ENCODE peak calls at places on chromosomes 11 and 22, in eight cellular contexts. Z is BJ, G is neural progenitor cell, H is heart left ventricle, M is adrenal gland, F is neuronal stem cell, A is GM23248, O is PC-3. P is an unnamed sample.

GRCh38 chr22:43152355-43153071 is 1.2 kb downstream of the TSPO start:
- DNase-seq in M (peak; percentile 85), H (peak; percentile 79), F (no peak), O (peak; percentile 68), Z (no peak), A (peak; percentile 91), G (no peak), P (peak; percentile 80)

GRCh38 chr11:122319842-122320555 is 204.0 kb upstream of the BLID start:
- DNase-seq in A (no peak), F (peak; percentile 9), M (peak; percentile 28), G (peak; percentile 51), O (no peak), Z (no peak), H (no peak), P (no peak)

GRCh38 chr22:40036591-40037225 is 42.0 kb downstream of the FAM83F start:
- DNase-seq in G (peak; percentile 88), M (peak; percentile 87), H (peak; percentile 37), F (peak; percentile 63), O (peak; percentile 67), A (peak; percentile 84), Z (no peak), P (peak; percentile 50)

GRCh38 chr11:128146926-128147605 is 440.3 kb downstream of the ETS1 start:
- DNase-seq in A (peak; percentile 31), M (no peak), F (no peak), Z (no peak), H (no peak), G (no peak), O (peak; percentile 86), P (no peak)

GRCh38 chr11:33636104-33636503 is 64.5 kb downstream of the C11orf91 start:
- DNase-seq in O (peak; percentile 16), Z (no peak), M (no peak), F (no peak), H (no peak), G (no peak), A (peak; percentile 85), P (no peak)

GRCh38 chr11:776459-777287 is 614 bp downstream of the GATD1 start:
- DNase-seq in H (no peak), Z (no peak), O (no peak), M (peak; percentile 44), G (peak; percentile 90), A (peak; percentile 73), F (no peak), P (no peak)

GRCh38 chr11:22938691-22939090 is 78.4 kb upstream of the CCDC179 start:
- DNase-seq in H (no peak), M (no peak), A (no peak), Z (no peak), G (peak; percentile 4), F (no peak), O (no peak), P (no peak)

GRCh38 chr22:29136715-29137700 is 64.2 kb downstream of the KREMEN1 start:
- DNase-seq in O (no peak), F (no peak), A (no peak), G (no peak), Z (no peak), H (peak; percentile 1), M (no peak), P (no peak)

GRCh38 chr22:21780259-21780658 is 44.7 kb upstream of the YPEL1 start:
- DNase-seq in F (no peak), M (no peak), G (no peak), H (no peak), Z (no peak), O (no peak), A (no peak), P (no peak)

GRCh38 chr11:12079726-12080556 is 30.4 kb upstream of the MICAL2 start:
- DNase-seq in H (peak; percentile 57), A (peak; percentile 97), Z (peak; percentile 98), M (peak; percentile 55), F (no peak), O (peak; percentile 96), G (no peak), P (peak; percentile 80)

GRCh38 chr11:96102664-96103068 is 178.8 kb upstream of the MTMR2 start:
- DNase-seq in A (peak; percentile 73), F (no peak), Z (peak; percentile 58), M (no peak), H (no peak), G (no peak), O (peak; percentile 69), P (no peak)

GRCh38 chr11:12818333-12819015 is 144.3 kb downstream of the TEAD1 start:
- DNase-seq in M (no peak), G (no peak), A (peak; percentile 91), Z (peak; percentile 72), O (no peak), H (peak; percentile 54), F (no peak), P (no peak)

GRCh38 chr22:23282089-23282501 is 101.8 kb downstream of the BCR start:
- DNase-seq in Z (no peak), F (no peak), H (peak; percentile 53), A (peak; percentile 82), O (peak; percentile 91), M (peak; percentile 93), G (no peak), P (peak; percentile 93)

GRCh38 chr11:126212089-126212660 is 593 bp downstream of the FAM118B start:
- DNase-seq in A (peak; percentile 58), M (no peak), Z (no peak), F (no peak), G (peak; percentile 16), H (no peak), O (peak; percentile 13), P (no peak)

GRCh38 chr11:29306527-29306926 is 710.3 kb downstream of the KCNA4 start:
- DNase-seq in A (peak; percentile 85), H (no peak), G (no peak), Z (peak; percentile 76), F (no peak), M (no peak), O (peak; percentile 55), P (no peak)

GRCh38 chr22:17638182-17638431 is 450 bp upstream of the BCL2L13 start:
- DNase-seq in G (no peak), O (no peak), M (no peak), H (no peak), F (no peak), Z (no peak), A (peak; percentile 79), P (no peak)

GRCh38 chr11:69385466-69385820 is 91.5 kb downstream of the MYEOV start:
- DNase-seq in Z (no peak), O (no peak), A (no peak), H (no peak), F (no peak), G (no peak), M (no peak), P (no peak)

DNA sequence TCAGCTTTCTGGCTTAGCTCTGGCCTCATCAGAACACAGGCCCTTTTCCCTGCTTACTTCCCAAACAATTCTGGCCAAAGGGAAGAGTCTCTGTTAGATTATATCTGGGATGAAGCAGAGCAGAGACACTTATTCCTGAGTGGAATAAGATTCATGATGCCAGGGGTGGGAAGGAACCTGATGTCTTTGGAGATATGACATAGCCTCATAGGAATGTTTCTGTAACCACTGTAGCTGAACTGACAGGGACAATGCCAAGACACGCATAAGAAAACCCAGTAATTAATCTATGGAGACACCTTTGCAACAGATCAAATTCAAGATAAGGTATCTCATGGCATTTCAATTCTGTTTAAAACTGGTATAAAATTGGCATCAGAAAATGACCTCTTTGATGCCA is 177.1 kb upstream of the RAG2 start:
- DNase-seq in A (peak; percentile 67), F (no peak), M (no peak), H (no peak), Z (no peak), G (no peak), O (peak; percentile 19), P (no peak)
- H3K36me3 ChIP-seq in A (no peaks in the 10 kb centered on the region), F (no peaks in the 10 kb centered on the region), M (no peaks in the 10 kb centered on the region), H (no peaks in the 10 kb centered on the region), Z (no peaks in the 10 kb centered on the region), G (no peaks in the 10 kb centered on the region), O (no peaks in the 10 kb centered on the region), P (no peaks in the 10 kb centered on the region)

GRCh38 chr11:93528252-93528651 is 14.9 kb downstream of the SMCO4 start:
- DNase-seq in O (no peak), F (no peak), Z (no peak), G (no peak), A (no peak), H (no peak), M (no peak), P (no peak)

GRCh38 chr11:93526691-93527583 is 16.3 kb downstream of the SMCO4 start:
- DNase-seq in G (no peak), F (no peak), O (no peak), Z (no peak), H (no peak), M (no peak), A (no peak), P (no peak)

GRCh38 chr11:93530468-93530826 is 12.7 kb downstream of the SMCO4 start:
- DNase-seq in O (no peak), A (peak; percentile 10), M (no peak), F (no peak), H (no peak), G (no peak), Z (no peak), P (no peak)

GRCh38 chr11:93529707-93530467 is 13.3 kb downstream of the SMCO4 start:
- DNase-seq in A (peak; percentile 57), H (no peak), G (no peak), M (peak; percentile 62), O (no peak), Z (no peak), F (no peak), P (peak; percentile 80)

DNA sequence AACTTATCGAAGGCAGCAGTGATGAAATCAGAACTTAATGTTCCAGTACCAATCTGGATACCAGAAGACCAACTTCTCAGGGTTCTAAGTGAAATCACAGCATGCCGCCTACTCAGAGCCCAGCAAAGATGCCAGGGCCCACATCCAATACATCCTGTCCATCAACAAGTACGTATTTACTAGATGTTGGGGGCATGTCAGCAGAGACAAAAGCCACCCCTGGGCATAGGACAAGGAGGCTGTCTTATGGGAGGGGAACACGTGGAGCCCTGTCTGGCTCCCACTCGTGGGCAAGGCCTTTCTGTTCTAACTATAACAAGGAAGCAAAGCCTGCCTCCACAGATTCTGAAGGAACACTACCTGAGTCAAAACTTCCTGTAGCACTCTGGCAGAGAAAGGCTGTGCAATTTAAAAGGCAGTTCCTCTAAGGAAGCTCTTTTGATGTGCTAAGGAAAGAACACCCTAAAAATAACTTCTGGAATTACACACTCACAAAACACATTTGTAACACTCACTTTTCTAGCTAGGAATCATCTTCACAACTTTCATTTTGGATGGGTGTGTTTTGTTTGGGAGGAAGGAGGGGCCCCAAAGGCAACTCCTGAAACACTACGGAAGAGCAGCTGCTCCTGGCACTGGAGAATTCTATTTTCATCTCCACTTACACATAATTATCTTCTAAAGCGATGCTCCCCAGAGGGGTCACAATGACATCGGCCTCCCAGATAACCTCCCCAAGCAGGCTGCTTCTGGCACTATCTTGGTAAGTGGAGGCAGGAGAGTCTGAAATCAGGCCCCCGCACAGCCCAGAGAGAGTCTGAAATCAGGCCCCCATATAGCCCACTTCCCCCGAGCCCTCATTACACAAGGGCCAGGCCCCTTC is 14.2 kb downstream of the SMCO4 start:
- DNase-seq in M (no peak), Z (no peak), O (no peak), H (peak; percentile 19), F (no peak), A (peak; percentile 13), G (no peak), P (no peak)
- H3K36me3 ChIP-seq in M (no peaks in the 10 kb centered on the region), Z (no peaks in the 10 kb centered on the region), O (no peaks in the 10 kb centered on the region), H (no peaks in the 10 kb centered on the region), F (no peaks in the 10 kb centered on the region), A (no peaks in the 10 kb centered on the region), G (no peaks in the 10 kb centered on the region), P (no peaks in the 10 kb centered on the region)

GRCh38 chr11:118631109-118631508 is 23.7 kb downstream of the PHLDB1 start:
- DNase-seq in A (no peak), G (no peak), H (no peak), F (no peak), Z (no peak), M (no peak), O (no peak), P (peak; percentile 71)
- H3K36me3 ChIP-seq in A (peaks cover 50% of the 10 kb centered on the region), G (no peaks in the 10 kb centered on the region), H (peaks cover 85% of the 10 kb centered on the region), F (peaks cover 58% of the 10 kb centered on the region), Z (peaks cover 48% of the 10 kb centered on the region), M (no peaks in the 10 kb centered on the region), O (no peaks in the 10 kb centered on the region), P (peaks cover 57% of the 10 kb centered on the region)

GRCh38 chr11:66268953-66269906 is 791 bp downstream of the RAB1B start:
- DNase-seq in M (no peak), F (no peak), O (peak; percentile 53), A (peak; percentile 62), Z (no peak), H (no peak), G (peak; percentile 66), P (no peak)
- H3K36me3 ChIP-seq in M (no peaks in the 10 kb centered on the region), F (peaks cover 51% of the 10 kb centered on the region), O (peaks cover 29% of the 10 kb centered on the region), A (peaks cover 10% of the 10 kb centered on the region), Z (peaks cover 39% of the 10 kb centered on the region), H (peaks cover 48% of the 10 kb centered on the region), G (no peaks in the 10 kb centered on the region), P (no peaks in the 10 kb centered on the region)

P was measured in left lung.